ENCODE peak calls at places on chromosomes 11 and 22, in four cellular contexts. P, R, K and B are unnamed samples.

GRCh38 chr22:50542416-50542927 is 3.2 kb upstream of the KLHDC7B start:
- DNase-seq in P (no peak), R (no peak), K (no peak), B (no peak)

GRCh38 chr11:45185228-45185729 is 38.8 kb downstream of the PRDM11 start:
- DNase-seq in P (no peak), R (no peak), K (no peak), B (no peak)

GRCh38 chr11:6453152-6453551 is 12.4 kb upstream of the HPX start:
- DNase-seq in P (no peak), R (no peak), K (no peak), B (no peak)

GRCh38 chr11:11143849-11144248 is 209.2 kb downstream of the CSNK2A3 start:
- DNase-seq in P (no peak), R (no peak), K (no peak), B (no peak)

GRCh38 chr11:114392735-114393667 is 7.3 kb downstream of the C11orf71 start:
- DNase-seq in P (no peak), R (no peak), K (no peak), B (no peak)

GRCh38 chr11:83865636-83866461 is 579.7 kb upstream of the CCDC90B start:
- DNase-seq in P (peak; percentile 89), R (no peak), K (peak; percentile 49), B (no peak)

GRCh38 chr11:41431784-41432183 is 27.7 kb downstream of the LRRC4C start:
- DNase-seq in P (no peak), R (no peak), K (no peak), B (no peak)

GRCh38 chr11:112219476-112220232 is 6.6 kb upstream of the PTS start:
- DNase-seq in P (peak; percentile 81), R (no peak), K (peak; percentile 81), B (peak; percentile 67)

GRCh38 chr11:131913267-131913666 is 542.9 kb downstream of the NTM start:
- DNase-seq in P (no peak), R (no peak), K (peak; percentile 40), B (no peak)

GRCh38 chr11:72629266-72629665 is 45.0 kb downstream of the PDE2A start:
- DNase-seq in P (peak; percentile 35), R (no peak), K (no peak), B (no peak)

GRCh38 chr22:22983816-22984215 is 86.5 kb upstream of the GNAZ start:
- DNase-seq in P (no peak), R (no peak), K (no peak), B (no peak)

GRCh38 chr22:33851240-33851639 is 69.0 kb downstream of the LARGE1 start:
- DNase-seq in P (peak; percentile 68), R (no peak), K (peak; percentile 44), B (no peak)

GRCh38 chr22:33850227-33850626 is 70.0 kb downstream of the LARGE1 start:
- DNase-seq in P (no peak), R (no peak), K (no peak), B (no peak)

GRCh38 chr22:33848251-33848650 is 72.0 kb downstream of the LARGE1 start:
- DNase-seq in P (no peak), R (no peak), K (peak; percentile 49), B (no peak)

GRCh38 chr22:33851985-33852384 is 68.3 kb downstream of the LARGE1 start:
- DNase-seq in P (no peak), R (no peak), K (no peak), B (no peak)

GRCh38 chr22:33850724-33851123 is 69.6 kb downstream of the LARGE1 start:
- DNase-seq in P (no peak), R (peak; percentile 41), K (no peak), B (no peak)
- H3K14ac ChIP-seq in P (no peak overlapping the region), R (no peak overlapping the region), K (peak overlapping the region; percentile 18), B (no peak overlapping the region)

DNA sequence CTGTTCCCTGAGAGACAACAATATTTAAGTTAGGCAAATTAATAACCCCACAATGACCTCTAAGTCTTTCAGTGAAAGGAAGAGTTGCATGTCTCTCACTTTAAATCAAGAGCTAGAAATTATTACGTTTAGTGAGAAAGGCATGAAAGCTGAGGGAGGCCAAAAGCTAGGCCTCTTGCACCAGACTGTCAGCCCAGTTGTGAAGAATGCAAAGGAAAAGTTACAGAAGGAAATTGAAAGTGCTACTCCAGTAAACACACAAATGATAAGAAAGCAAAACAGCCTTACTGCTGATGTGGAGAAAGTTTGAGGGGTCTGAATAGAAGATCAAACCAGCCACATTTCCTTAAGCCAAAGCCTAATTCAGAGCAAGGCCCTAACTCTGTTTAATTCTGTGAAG is 45.0 kb downstream of the BBOX1 start:
- DNase-seq in P (peak; percentile 48), R (no peak), K (no peak), B (no peak)
- H3K27ac ChIP-seq in P (peak overlapping the region; percentile 87), R (no peak overlapping the region), K (no peak overlapping the region), B (no peak overlapping the region)

DNA sequence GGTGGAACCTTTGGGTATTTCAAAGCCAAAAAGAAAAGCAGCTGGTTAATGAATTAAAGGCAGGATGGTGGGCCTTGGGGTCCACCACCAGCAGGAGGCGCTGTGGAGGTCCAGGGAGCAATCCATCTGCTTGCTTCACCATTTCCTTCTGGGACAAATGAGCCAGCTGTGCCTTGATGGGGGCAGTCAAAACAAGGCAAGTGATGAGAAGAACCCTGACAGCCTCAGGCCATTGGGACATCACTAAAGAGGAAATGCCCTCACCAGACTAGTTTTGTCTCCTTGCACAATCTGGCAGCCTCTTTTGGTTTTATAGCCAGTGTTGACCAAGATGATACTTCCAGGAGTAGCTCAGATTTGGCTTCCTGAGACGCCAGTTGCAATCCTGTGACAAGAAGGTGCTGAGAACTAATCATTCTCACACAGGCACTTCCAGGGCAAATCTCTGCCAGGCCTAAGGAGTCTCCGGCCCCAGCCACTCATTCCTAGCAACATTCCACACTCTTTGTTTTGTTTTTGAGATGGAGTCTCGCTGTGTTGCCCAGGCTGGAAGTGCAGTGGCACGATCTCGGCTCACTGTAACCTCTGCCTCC is 38.2 kb upstream of the WEE1 start:
- DNase-seq in P (peak; percentile 68), R (peak; percentile 64), K (peak; percentile 48), B (peak; percentile 39)
- H3K4me2 ChIP-seq in P (no peak overlapping the region), R (no peak overlapping the region), K (no peak overlapping the region), B (no peak overlapping the region)

GRCh38 chr11:2139691-2140337 is 625 bp upstream of the IGF2 start:
- DNase-seq in P (peak; percentile 8), R (no peak), K (no peak), B (no peak)
- H3K14ac ChIP-seq in P (no peak overlapping the region), R (no peak overlapping the region), K (no peak overlapping the region), B (no peak overlapping the region)

DNA sequence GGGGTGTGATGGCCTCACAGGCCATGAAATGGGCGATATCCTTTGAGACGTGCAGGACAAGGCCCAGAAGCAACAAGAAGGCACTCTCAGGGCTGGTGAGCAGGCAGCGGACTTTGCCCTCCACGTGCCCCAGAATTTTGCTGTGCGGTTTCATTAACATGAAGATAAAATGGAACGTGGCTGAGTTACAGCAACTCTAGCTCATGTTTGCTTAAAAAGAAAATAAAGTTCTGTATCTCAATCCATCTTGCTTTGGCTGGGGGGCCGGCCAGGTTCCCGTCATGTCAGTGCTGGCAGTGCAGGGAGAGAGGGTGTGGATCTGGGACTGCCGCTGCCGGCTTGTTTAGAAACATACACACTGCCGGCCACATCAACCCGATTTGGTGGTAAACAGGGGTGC is 370.1 kb downstream of the OPCML start:
- DNase-seq in P (no peak), R (no peak), K (no peak), B (no peak)
- H3K27ac ChIP-seq in P (no peak overlapping the region), R (no peak overlapping the region), K (no peak overlapping the region), B (no peak overlapping the region)

DNA sequence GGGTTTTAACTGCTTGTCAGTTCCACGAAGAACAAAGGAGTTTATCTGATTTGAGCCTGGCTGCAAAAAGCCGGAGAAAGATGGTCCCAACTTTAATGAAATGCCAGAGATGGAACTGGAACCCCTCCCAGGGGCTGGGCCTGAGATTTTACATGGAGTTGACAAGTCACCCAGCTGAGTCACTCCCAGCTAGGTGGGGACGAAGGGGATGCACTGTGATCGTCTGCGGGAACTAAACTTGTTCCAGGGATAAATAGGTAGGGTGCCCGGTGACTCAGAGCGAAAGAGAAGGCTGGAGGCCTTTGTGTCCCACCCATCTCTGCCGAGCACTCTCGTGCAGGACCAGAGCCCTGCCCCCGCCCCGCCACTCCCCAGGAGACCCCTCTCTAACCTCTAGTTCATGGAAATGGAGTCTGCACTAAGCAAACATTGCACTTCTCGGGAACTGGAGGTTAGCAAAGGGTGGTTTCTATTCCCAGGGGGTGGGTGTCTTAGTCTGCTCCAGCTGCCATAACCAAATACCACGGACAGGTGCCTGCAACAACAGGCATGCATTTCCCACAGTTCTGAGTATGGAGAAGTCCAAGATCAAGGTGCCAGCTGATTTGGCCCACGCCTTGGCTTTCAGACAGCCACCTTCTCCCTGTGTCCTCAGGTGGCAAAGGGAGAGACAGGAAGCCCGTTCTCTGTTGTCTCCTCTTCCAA is 60.8 kb upstream of the FADD start:
- DNase-seq in P (no peak), R (no peak), K (no peak), B (peak; percentile 40)
- H3K4me2 ChIP-seq in P (no peak overlapping the region), R (peak overlapping the region; percentile 73), K (no peak overlapping the region), B (no peak overlapping the region)